ENCODE peak calls at places on chromosomes 13 and 19, in six cellular contexts. B, P, X, W, A and Y are unnamed samples.

GRCh38 chr13:51715613-51716012 is 88.3 kb downstream of the DHRS12 start:
- DNase-seq in B (no peak), W (no peak), X (no peak), P (no peak), A (no peak), Y (no peak)

GRCh38 chr13:72230131-72230530 is 363.1 kb upstream of the DACH1 start:
- DNase-seq in A (no peak), X (no peak), P (no peak), W (no peak), B (no peak), Y (no peak)

GRCh38 chr19:16871870-16872269 is 16.9 kb upstream of the F2RL3 start:
- DNase-seq in W (no peak), B (no peak), P (no peak), X (no peak), A (no peak), Y (no peak)

GRCh38 chr13:95296326-95296939 is 4.8 kb downstream of the ABCC4 start:
- DNase-seq in X (no peak), W (no peak), B (peak; percentile 82), A (peak; percentile 51), P (peak; percentile 74), Y (no peak)

GRCh38 chr13:50400035-50400726 is 384.9 kb downstream of the KCNRG start:
- DNase-seq in B (no peak), A (peak; percentile 32), W (no peak), P (no peak), X (peak; percentile 66), Y (no peak)

GRCh38 chr13:82627183-82627582 is 1255.1 kb downstream of the SLITRK1 start:
- DNase-seq in A (no peak), W (no peak), X (peak; percentile 75), P (no peak), B (no peak), Y (no peak)

GRCh38 chr13:58119351-58119750 is 487.8 kb downstream of the PCDH17 start:
- DNase-seq in P (no peak), W (no peak), A (no peak), B (no peak), X (no peak), Y (no peak)

GRCh38 chr13:61414686-61415664 is 674 bp downstream of the PCDH20 start:
- DNase-seq in W (no peak), A (peak; percentile 90), P (peak; percentile 76), X (peak; percentile 56), B (peak; percentile 80), Y (peak; percentile 76)

GRCh38 chr19:34172661-34173144 is 399 bp downstream of the LSM14A start:
- DNase-seq in B (peak; percentile 70), W (no peak), P (no peak), A (no peak), X (no peak), Y (no peak)

GRCh38 chr13:100506600-100507422 is 81.8 kb downstream of the GGACT start:
- DNase-seq in A (no peak), B (no peak), W (no peak), X (no peak), P (no peak), Y (no peak)

GRCh38 chr13:25966086-25966485 is 85.7 kb downstream of the SHISA2 start:
- DNase-seq in W (no peak), A (no peak), B (no peak), P (no peak), X (peak; percentile 68), Y (no peak)

GRCh38 chr13:100209857-100210580 is 121.1 kb downstream of the PCCA start:
- DNase-seq in X (peak; percentile 87), B (no peak), A (no peak), P (no peak), W (no peak), Y (no peak)

GRCh38 chr13:114070098-114070799 is 62.2 kb downstream of the RASA3 start:
- DNase-seq in A (no peak), B (no peak), X (no peak), W (peak; percentile 17), P (peak; percentile 27), Y (no peak)

GRCh38 chr13:63643543-63643942 is 2227.9 kb upstream of the PCDH20 start:
- DNase-seq in P (no peak), B (no peak), W (no peak), X (peak; percentile 13), A (no peak), Y (no peak)

GRCh38 chr13:33017410-33017929 is 1.2 kb downstream of the KL start:
- DNase-seq in X (peak; percentile 55), A (peak; percentile 39), P (peak; percentile 54), B (no peak), W (no peak), Y (no peak)

GRCh38 chr19:50658438-50659317 is 9.4 kb downstream of the C19orf81 start:
- DNase-seq in X (peak; percentile 10), W (no peak), P (no peak), B (peak; percentile 99), A (peak; percentile 96), Y (peak; percentile 87)

GRCh38 chr13:21232196-21232595 is 55.7 kb downstream of the MRPL57 start:
- DNase-seq in P (no peak), X (no peak), A (no peak), B (no peak), W (no peak), Y (no peak)

GRCh38 chr19:54354761-54355160 is 10.0 kb downstream of the LAIR1 start:
- DNase-seq in P (no peak), X (no peak), A (no peak), B (no peak), W (no peak), Y (no peak)

GRCh38 chr19:47097396-47098217 is 16.0 kb downstream of the ZC3H4 start:
- DNase-seq in W (no peak), X (peak; percentile 54), B (no peak), P (no peak), A (no peak), Y (no peak)

GRCh38 chr13:46605824-46606554 is 53.0 kb downstream of the LRCH1 start:
- DNase-seq in W (no peak), X (no peak), B (no peak), P (no peak), A (no peak), Y (no peak)

GRCh38 chr19:18577365-18577914 is 5.8 kb downstream of the UBA52 start:
- DNase-seq in X (no peak), A (no peak), P (no peak), B (no peak), W (no peak), Y (no peak)

GRCh38 chr13:31172001-31172400 is 10.3 kb upstream of the HSPH1 start:
- DNase-seq in X (peak; percentile 59), B (no peak), W (no peak), P (no peak), A (no peak), Y (no peak)

GRCh38 chr13:98285317-98285716 is 108.2 kb upstream of the RNF113B start:
- DNase-seq in W (no peak), B (peak; percentile 39), P (no peak), X (peak; percentile 70), A (no peak), Y (no peak)

GRCh38 chr13:85379433-85379832 is 419.8 kb downstream of the SLITRK6 start:
- DNase-seq in P (no peak), W (no peak), X (no peak), B (no peak), A (no peak), Y (no peak)

GRCh38 chr19:48158210-48158790 is 11.8 kb downstream of the LIG1 start:
- DNase-seq in A (no peak), B (no peak), X (no peak), P (no peak), W (no peak), Y (no peak)

GRCh38 chr13:90824027-90824426 is 523.5 kb upstream of the MIR17HG start:
- DNase-seq in P (no peak), X (no peak), W (no peak), B (no peak), A (no peak), Y (no peak)

GRCh38 chr19:49814010-49814409 is 918 bp upstream of the FUZ start:
- DNase-seq in W (no peak), A (no peak), B (no peak), P (no peak), X (no peak), Y (no peak)

GRCh38 chr13:99565478-99566124 is 64.3 kb downstream of the TM9SF2 start:
- DNase-seq in X (peak; percentile 5), B (no peak), P (no peak), A (no peak), W (no peak), Y (no peak)

GRCh38 chr19:19444694-19445155 is 39.2 kb downstream of the GATAD2A start:
- DNase-seq in A (no peak), X (peak; percentile 40), W (no peak), B (no peak), P (no peak), Y (no peak)

GRCh38 chr13:28492527-28493367 is 2.2 kb downstream of the FLT1 start:
- DNase-seq in B (no peak), P (no peak), X (no peak), A (peak; percentile 38), W (no peak), Y (no peak)

DNA sequence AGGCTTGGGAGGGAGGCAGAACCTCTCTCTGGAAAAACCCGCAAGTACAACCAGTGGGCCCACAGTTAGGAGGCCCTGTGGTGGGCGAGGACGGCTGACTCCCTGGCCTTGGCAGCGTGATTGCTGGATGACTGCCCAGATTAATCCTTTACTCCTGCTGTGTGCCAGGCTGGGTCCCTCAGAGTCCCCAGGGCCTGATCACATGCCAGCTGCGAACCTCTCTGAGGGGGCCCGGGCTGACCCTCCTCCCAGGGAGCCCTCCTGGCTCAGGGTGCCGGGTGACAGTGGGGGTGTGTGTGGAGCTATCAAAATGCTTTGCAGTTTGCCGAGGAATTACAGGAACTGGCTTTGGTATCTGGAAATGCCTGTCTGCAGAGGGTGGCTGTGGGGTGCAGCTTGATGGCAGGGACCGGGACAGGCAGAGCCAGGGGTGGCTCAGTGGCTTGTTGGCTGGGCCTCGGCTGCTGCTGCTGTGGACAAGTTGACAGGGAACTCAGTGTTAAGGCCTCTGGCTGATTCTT is 48.9 kb downstream of the DNM2 start:
- DNase-seq in P (peak; percentile 57), A (no peak), X (peak; percentile 40), B (peak; percentile 81), W (no peak), Y (no peak)
- TF ChIP-seq CTCF in P (no peak), A (no peak), X (no peak), B (no peak), W (no peak), Y (no peak)

DNA sequence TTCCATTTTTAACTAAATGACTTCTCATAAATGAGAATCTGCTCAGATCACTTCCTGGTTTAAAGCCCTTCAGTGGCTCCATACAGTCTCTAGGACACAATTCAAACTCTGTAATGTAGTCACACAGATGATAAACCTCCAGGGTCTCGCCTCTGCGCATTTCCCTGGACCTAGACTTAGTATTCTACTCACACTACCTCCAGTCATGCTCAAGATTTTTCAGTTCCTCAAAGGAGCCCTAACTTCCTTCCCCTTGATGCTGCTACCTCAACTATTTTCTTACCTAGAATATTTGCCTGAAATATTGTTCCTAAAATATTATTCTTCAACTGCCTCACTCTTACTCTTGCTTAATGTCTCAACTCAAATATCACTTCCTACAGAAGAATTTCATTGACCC is 86.7 kb upstream of the TPP2 start:
- DNase-seq in B (no peak), P (no peak), A (no peak), W (no peak), X (no peak), Y (no peak)
- TF ChIP-seq CTCF in B (no peak), P (no peak), A (no peak), W (no peak), X (no peak), Y (no peak)

GRCh38 chr19:12996542-12997094 is 1.3 kb downstream of the NFIX start:
- DNase-seq in P (no peak), A (no peak), X (no peak), W (no peak), B (peak; percentile 52), Y (no peak)
- TF ChIP-seq CTCF in P (no peak), A (no peak), X (no peak), W (no peak), B (no peak), Y (no peak)

GRCh38 chr19:7641288-7642276 is 4.7 kb downstream of the STXBP2 start:
- DNase-seq in W (no peak), X (no peak), P (no peak), B (no peak), A (no peak), Y (no peak)
- TF ChIP-seq CTCF in W (no peak), X (no peak), P (no peak), B (peak; percentile 12), A (peak; percentile 14), Y (no peak)